ENCODE peak calls at places on chromosomes 4 and X, in five cellular contexts. P is HEK293T, G is GM12878, H is K562, Z is SK-N-SH. Y is an unnamed sample.

GRCh38 chr4:94925764-94926347 is 168.1 kb downstream of the BMPR1B start:
- DNase-seq in G (no peak), Z (no peak), P (no peak), H (no peak), Y (no peak)

GRCh38 chrX:13051529-13052172 is 7.2 kb upstream of the FAM9C start:
- DNase-seq in Z (no peak), G (peak), P (no peak), H (no peak), Y (no peak)

GRCh38 chr4:15336410-15337184 is 91.2 kb upstream of the C1QTNF7 start:
- DNase-seq in P (no peak), Z (no peak), G (no peak), H (no peak), Y (no peak)

GRCh38 chr4:93719552-93719951 is 109.0 kb upstream of the ATOH1 start:
- DNase-seq in H (no peak), P (no peak), Z (no peak), G (no peak), Y (no peak)

GRCh38 chr4:150217192-150217591 is 138.9 kb downstream of the DCLK2 start:
- DNase-seq in Z (no peak), H (no peak), P (no peak), G (no peak), Y (peak)

GRCh38 chr4:139460565-139460964 is 6.6 kb downstream of the RAB33B start:
- DNase-seq in G (no peak), Z (no peak), P (no peak), H (no peak), Y (no peak)

GRCh38 chrX:10245219-10245618 is 88.4 kb downstream of the CLCN4 start:
- DNase-seq in G (no peak), H (no peak), Z (no peak), P (no peak), Y (no peak)

GRCh38 chr4:184328022-184328736 is 110.5 kb upstream of the ENPP6 start:
- DNase-seq in P (no peak), G (peak), Z (no peak), H (no peak), Y (no peak)

GRCh38 chr4:121307441-121308327 is 73.1 kb downstream of the QRFPR start:
- DNase-seq in Z (no peak), G (peak), H (peak), P (peak), Y (peak)

GRCh38 chr4:122903766-122904165 is 18.6 kb downstream of the NUDT6 start:
- DNase-seq in Z (no peak), G (no peak), P (no peak), H (no peak), Y (no peak)

GRCh38 chr4:68451246-68452211 is 4.3 kb downstream of the TMPRSS11E start:
- DNase-seq in Z (no peak), P (no peak), G (no peak), H (no peak), Y (no peak)

GRCh38 chr4:7301126-7301785 is 108.9 kb downstream of the SORCS2 start:
- DNase-seq in P (no peak), H (no peak), G (no peak), Z (no peak), Y (no peak)

GRCh38 chrX:70444326-70445196 is at the start of gene DLG3:
- DNase-seq in H (peak), Z (peak), P (peak), G (no peak), Y (no peak)

GRCh38 chr4:122152699-122153328 is 683 bp downstream of the BLTP1 start:
- DNase-seq in H (peak), G (no peak), P (peak), Z (peak), Y (peak)

GRCh38 chr4:122150896-122151295 is 1.2 kb upstream of the BLTP1 start:
- DNase-seq in Z (no peak), P (no peak), G (no peak), H (no peak), Y (no peak)

GRCh38 chrX:96447161-96447560 is 237.5 kb upstream of the DIAPH2 start:
- DNase-seq in G (no peak), Z (no peak), P (no peak), H (no peak), Y (no peak)

GRCh38 chrX:97845451-97845850 is 961.7 kb downstream of the RPA4 start:
- DNase-seq in H (no peak), G (no peak), P (no peak), Z (peak), Y (no peak)

GRCh38 chrX:17440836-17441235 is 65.8 kb downstream of the NHS start:
- DNase-seq in G (no peak), H (no peak), Z (no peak), P (no peak), Y (peak)

GRCh38 chr4:26220704-26221103 is 100.1 kb upstream of the RBPJ start:
- DNase-seq in Z (no peak), H (no peak), G (no peak), P (no peak), Y (no peak)

GRCh38 chr4:80035336-80035735 is 37.7 kb downstream of the ANTXR2 start:
- DNase-seq in P (no peak), Z (no peak), G (no peak), H (no peak), Y (peak)

GRCh38 chrX:13666836-13667235 is 13.9 kb downstream of the TCEANC start:
- DNase-seq in H (no peak), G (no peak), Z (no peak), P (no peak), Y (no peak)

GRCh38 chrX:72272868-72273267 is 4.2 kb downstream of the RPS4X start:
- DNase-seq in P (no peak), G (no peak), Z (no peak), H (no peak), Y (no peak)

GRCh38 chr4:158459085-158459820 is 62.4 kb upstream of the RXFP1 start:
- DNase-seq in Z (no peak), P (no peak), G (no peak), H (peak), Y (no peak)

GRCh38 chr4:83782591-83782990 is 246.7 kb downstream of the GPAT3 start:
- DNase-seq in P (no peak), G (no peak), Z (no peak), H (no peak), Y (no peak)

GRCh38 chrX:11953615-11954014 is 184.7 kb upstream of the FRMPD4 start:
- DNase-seq in H (no peak), G (no peak), Z (no peak), P (no peak), Y (no peak)

GRCh38 chrX:23902419-23902818 is 5.3 kb downstream of the APOO start:
- DNase-seq in P (peak), Z (peak), H (peak), G (no peak), Y (peak)

GRCh38 chr4:77075869-77076801 is at the start of gene CCNI:
- DNase-seq in Z (peak), G (peak), P (peak), H (peak), Y (peak)

GRCh38 chr4:106583567-106583966 is 215.0 kb upstream of the GIMD1 start:
- DNase-seq in Z (no peak), H (no peak), G (no peak), P (no peak), Y (no peak)

GRCh38 chrX:141176586-141177451 is at the start of gene LDOC1:
- DNase-seq in P (peak), H (peak), Z (peak), G (no peak), Y (no peak)

GRCh38 chr4:83272900-83273299 is 11.7 kb downstream of the COQ2 start:
- DNase-seq in P (no peak), G (peak), H (no peak), Z (no peak), Y (no peak)

GRCh38 chrX:68647156-68647957 is at the start of gene STARD8:
- DNase-seq in Z (peak), H (peak), P (peak), G (no peak), Y (peak)

GRCh38 chr4:5888222-5888701 is 4.6 kb downstream of the CRMP1 start:
- DNase-seq in Z (peak), P (peak), H (no peak), G (no peak), Y (no peak)

GRCh38 chr4:124437853-124438495 is 274.6 kb downstream of the ANKRD50 start:
- DNase-seq in H (no peak), G (no peak), Z (no peak), P (no peak), Y (no peak)

GRCh38 chr4:56907489-56908205 is at the start of gene REST:
- DNase-seq in H (peak), Z (peak), G (no peak), P (peak), Y (peak)

GRCh38 chr4:12122316-12122715 is 693.6 kb upstream of the HS3ST1 start:
- DNase-seq in G (no peak), H (no peak), Z (no peak), P (no peak), Y (no peak)

GRCh38 chr4:7251321-7251720 is 59.0 kb downstream of the SORCS2 start:
- DNase-seq in G (no peak), Z (no peak), P (no peak), H (no peak), Y (no peak)

GRCh38 chr4:121233982-121234381 is 69.9 kb upstream of the TNIP3 start:
- DNase-seq in G (no peak), H (no peak), P (no peak), Z (no peak), Y (no peak)

GRCh38 chr4:73417973-73418372 is 13.9 kb downstream of the ALB start:
- DNase-seq in P (no peak), H (no peak), G (no peak), Z (no peak), Y (no peak)

GRCh38 chrX:136387951-136388502 is 87.3 kb downstream of the ADGRG4 start:
- DNase-seq in Z (no peak), G (no peak), H (no peak), P (no peak), Y (no peak)
- TF ChIP-seq FOXM1 in Z (no peak), G (no peak), H (no peak), P (no peak), Y (no peak)

DNA sequence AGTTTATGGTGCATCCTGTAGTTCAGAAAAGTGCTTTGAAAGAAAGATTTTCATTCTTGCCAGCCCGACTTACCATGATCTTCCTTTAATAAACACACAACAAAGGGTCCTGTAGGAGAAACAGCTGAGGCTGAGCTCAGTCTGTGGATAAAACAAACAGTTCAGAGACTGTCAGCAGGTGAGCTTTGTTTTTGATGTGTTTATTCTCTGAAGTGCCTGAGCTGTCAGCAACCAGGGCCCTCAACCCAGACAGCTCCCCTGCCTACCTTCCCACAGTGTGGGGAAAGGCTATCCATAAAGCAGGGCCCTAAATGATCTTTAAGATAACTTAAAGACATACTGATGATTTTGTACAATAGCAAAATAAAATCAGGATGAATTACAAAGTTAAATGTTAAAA is 459.2 kb upstream of the GALNT7 start:
- DNase-seq in G (no peak), H (no peak), P (no peak), Z (no peak), Y (no peak)
- TF ChIP-seq FOXM1 in G (no peak), H (no peak), P (no peak), Z (no peak), Y (no peak)

DNA sequence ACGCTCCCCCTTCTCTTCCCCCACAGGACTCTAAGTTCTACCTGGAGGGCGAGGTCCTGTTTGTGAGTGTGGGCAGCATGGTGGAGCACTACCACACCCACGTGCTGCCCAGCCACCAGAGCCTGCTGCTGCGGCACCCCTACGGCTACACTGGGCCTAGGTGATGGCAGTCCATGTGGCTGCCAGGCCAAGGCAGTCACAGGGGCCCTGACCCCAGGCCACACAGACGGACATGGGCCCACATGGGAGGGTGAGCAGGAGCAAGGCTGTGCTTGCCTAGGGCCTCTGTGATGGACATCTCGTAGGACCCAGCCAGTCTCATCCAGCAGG is 10.0 kb upstream of the ADD1 start:
- DNase-seq in Z (no peak), H (no peak), G (no peak), P (no peak), Y (no peak)
- TF ChIP-seq FOXM1 in Z (no peak), H (no peak), G (no peak), P (no peak), Y (no peak)

GRCh38 chrX:152819271-152819670 is 11.3 kb downstream of the CETN2 start:
- DNase-seq in Z (no peak), H (no peak), P (no peak), G (no peak), Y (no peak)

GRCh38 chrX:152822383-152823086 is 8.0 kb downstream of the CETN2 start:
- DNase-seq in H (no peak), Z (no peak), P (no peak), G (no peak), Y (no peak)

GRCh38 chrX:152821145-152821765 is 9.3 kb downstream of the CETN2 start:
- DNase-seq in Z (peak), G (no peak), H (peak), P (peak), Y (peak)

GRCh38 chrX:152817082-152817744 is 13.3 kb downstream of the CETN2 start:
- DNase-seq in G (no peak), Z (peak), H (peak), P (peak), Y (no peak)

GRCh38 chrX:152819732-152820131 is 10.8 kb downstream of the CETN2 start:
- DNase-seq in P (no peak), H (no peak), G (no peak), Z (no peak), Y (no peak)
- TF ChIP-seq FOXM1 in P (no peak), H (no peak), G (no peak), Z (no peak), Y (no peak)

GRCh38 chr4:75321484-75321883 is 192.7 kb downstream of the RCHY1 start:
- DNase-seq in H (no peak), Z (no peak), P (no peak), G (no peak), Y (no peak)

GRCh38 chr4:75327804-75328512 is 186.2 kb downstream of the RCHY1 start:
- DNase-seq in H (no peak), P (no peak), Z (no peak), G (no peak), Y (no peak)

DNA sequence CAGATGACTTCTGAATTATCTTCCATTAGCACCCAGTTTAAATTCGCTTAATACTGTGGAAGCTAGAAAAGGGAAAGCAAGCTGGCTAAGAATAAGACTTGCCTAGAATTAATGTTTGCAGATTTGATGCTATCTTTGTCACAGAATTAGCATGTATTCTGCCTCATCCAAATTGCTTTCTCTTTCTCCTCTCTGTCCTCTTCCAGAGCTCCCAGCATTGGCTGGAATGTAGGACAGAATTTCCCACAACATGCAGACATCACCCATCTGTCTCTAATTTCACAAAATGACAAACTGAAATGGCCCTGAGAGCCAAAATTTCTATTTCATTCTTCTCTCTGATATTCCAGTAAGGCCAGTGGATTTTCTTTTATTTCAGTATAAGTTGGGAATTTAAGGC is 188.9 kb downstream of the RCHY1 start:
- DNase-seq in H (no peak), G (no peak), P (no peak), Z (no peak), Y (no peak)
- TF ChIP-seq FOXM1 in H (no peak), G (no peak), P (no peak), Z (no peak), Y (no peak)